ENCODE peak calls at places on chromosomes 1 and 21, in eight cellular contexts. T is foreskin keratinocyte, M is AG09309, P is DMS 273 treated with DMSO at 0.1 percent for 48 hours, Y is skeletal muscle cell, I is C1 segment of cervical spinal cord, J is thoracic aorta, O is cardiac fibroblast. N is an unnamed sample.

GRCh38 chr21:41606706-41607105 is 98.7 kb upstream of the TMPRSS2 start:
- DNase-seq in T (no peak), M (no peak), P (no peak), Y (no peak), I (no peak), J (no peak), O (no peak), N (no peak)

GRCh38 chr1:167782946-167783345 is 61.2 kb downstream of the MPZL1 start:
- DNase-seq in T (no peak), M (no peak), P (no peak), Y (no peak), I (no peak), J (no peak), O (no peak), N (peak)

GRCh38 chr1:7549277-7549676 is 221.8 kb upstream of the VAMP3 start:
- DNase-seq in T (peak), M (peak), P (no peak), Y (peak), I (no peak), J (no peak), O (peak), N (peak)

GRCh38 chr1:169495050-169495740 is 9.5 kb upstream of the SLC19A2 start:
- DNase-seq in T (peak), M (no peak), P (no peak), Y (no peak), I (no peak), J (no peak), O (no peak), N (peak)

GRCh38 chr1:114764689-114765088 is 6.9 kb upstream of the CSDE1 start:
- DNase-seq in T (no peak), M (no peak), P (no peak), Y (no peak), I (no peak), J (no peak), O (no peak), N (no peak)

GRCh38 chr1:18373882-18374493 is 106.7 kb upstream of the KLHDC7A start:
- DNase-seq in T (no peak), M (no peak), P (no peak), Y (no peak), I (no peak), J (no peak), O (no peak), N (no peak)

GRCh38 chr1:10536133-10536768 is 61.5 kb downstream of the PEX14 start:
- DNase-seq in T (no peak), M (no peak), P (no peak), Y (no peak), I (no peak), J (no peak), O (no peak), N (no peak)

GRCh38 chr1:19529570-19530145 is 44.3 kb upstream of the CAPZB start:
- DNase-seq in T (no peak), M (no peak), P (no peak), Y (no peak), I (no peak), J (no peak), O (peak), N (no peak)

GRCh38 chr1:12163210-12163609 is 3.6 kb upstream of the TNFRSF1B start:
- DNase-seq in T (no peak), M (no peak), P (no peak), Y (no peak), I (no peak), J (no peak), O (no peak), N (no peak)

GRCh38 chr1:215081566-215082531 is 688 bp upstream of the KCNK2 start:
- DNase-seq in T (no peak), M (no peak), P (no peak), Y (no peak), I (no peak), J (no peak), O (no peak), N (no peak)

GRCh38 chr1:118250232-118250631 is 65.2 kb upstream of the SPAG17 start:
- DNase-seq in T (no peak), M (no peak), P (no peak), Y (no peak), I (no peak), J (no peak), O (peak), N (no peak)

GRCh38 chr1:1123581-1124507 is 8.0 kb upstream of the C1orf159 start:
- DNase-seq in T (no peak), M (no peak), P (no peak), Y (no peak), I (no peak), J (no peak), O (peak), N (no peak)

GRCh38 chr21:44930543-44930981 is 9.3 kb upstream of the SLX9 start:
- DNase-seq in T (no peak), M (no peak), P (no peak), Y (no peak), I (no peak), J (no peak), O (no peak), N (no peak)

GRCh38 chr1:110229348-110230001 is 19.4 kb downstream of the KCNC4 start:
- DNase-seq in T (peak), M (no peak), P (no peak), Y (no peak), I (no peak), J (no peak), O (peak), N (peak)

GRCh38 chr1:56464294-56464693 is 115.1 kb downstream of the PLPP3 start:
- DNase-seq in T (no peak), M (no peak), P (no peak), Y (no peak), I (no peak), J (no peak), O (no peak), N (no peak)

GRCh38 chr1:180953791-180954721 is 41.4 kb downstream of the KIAA1614 start:
- DNase-seq in T (no peak), M (peak), P (peak), Y (peak), I (peak), J (no peak), O (peak), N (no peak)

GRCh38 chr1:79556189-79556588 is 549.7 kb upstream of the ADGRL4 start:
- DNase-seq in T (no peak), M (no peak), P (no peak), Y (no peak), I (no peak), J (no peak), O (no peak), N (no peak)

GRCh38 chr1:97451422-97451821 is 469.4 kb downstream of the DPYD start:
- DNase-seq in T (no peak), M (no peak), P (no peak), Y (no peak), I (no peak), J (no peak), O (peak), N (no peak)

GRCh38 chr1:237318748-237319147 is 276.8 kb downstream of the RYR2 start:
- DNase-seq in T (no peak), M (no peak), P (no peak), Y (no peak), I (no peak), J (no peak), O (no peak), N (no peak)

GRCh38 chr1:167435484-167435883 is 82.8 kb downstream of the CD247 start:
- DNase-seq in T (no peak), M (no peak), P (no peak), Y (no peak), I (no peak), J (no peak), O (no peak), N (no peak)

GRCh38 chr1:168867941-168868634 is 139.1 kb upstream of the DPT start:
- DNase-seq in T (no peak), M (no peak), P (no peak), Y (no peak), I (no peak), J (no peak), O (no peak), N (no peak)

GRCh38 chr1:160078392-160079195 is 2.7 kb upstream of the KCNJ9 start:
- DNase-seq in T (no peak), M (no peak), P (no peak), Y (no peak), I (no peak), J (no peak), O (peak), N (peak)

GRCh38 chr1:161720341-161720887 is 930 bp upstream of the FCRLB start:
- DNase-seq in T (no peak), M (no peak), P (no peak), Y (no peak), I (no peak), J (no peak), O (no peak), N (no peak)

GRCh38 chr1:235030919-235031596 is 97.6 kb downstream of the TOMM20 start:
- DNase-seq in T (no peak), M (no peak), P (no peak), Y (no peak), I (no peak), J (no peak), O (no peak), N (no peak)

GRCh38 chr1:113811353-113811887 is 856 bp downstream of the RSBN1 start:
- DNase-seq in T (no peak), M (no peak), P (peak), Y (no peak), I (no peak), J (peak), O (peak), N (peak)

GRCh38 chr1:97691325-97691724 is 229.5 kb downstream of the DPYD start:
- DNase-seq in T (no peak), M (no peak), P (no peak), Y (no peak), I (no peak), J (no peak), O (no peak), N (no peak)

GRCh38 chr1:162291000-162291399 is 85.7 kb downstream of the SPATA46 start:
- DNase-seq in T (no peak), M (no peak), P (no peak), Y (no peak), I (no peak), J (no peak), O (no peak), N (no peak)

GRCh38 chr1:90717665-90718410 is 736 bp upstream of the BARHL2 start:
- DNase-seq in T (no peak), M (no peak), P (peak), Y (no peak), I (no peak), J (no peak), O (peak), N (no peak)